ENCODE peak calls at places on chromosomes 2 and 18, in seven cellular contexts. W is fibroblast of mammary gland, E is choroid plexus epithelial cell, V is Peyer's patch, R is ascending aorta, A is Calu3, G is thoracic aorta. J is an unnamed sample.

GRCh38 chr2:157996799-157997198 is 104.9 kb upstream of the UPP2 start:
- DNase-seq in A (no peak), V (no peak), W (no peak), G (no peak), R (no peak), E (no peak), J (no peak)

GRCh38 chr2:210169871-210170441 is 1.3 kb downstream of the KANSL1L start:
- DNase-seq in V (no peak), W (peak), R (no peak), A (no peak), G (no peak), E (peak), J (peak)

GRCh38 chr2:8214221-8214620 is 467.6 kb upstream of the ID2 start:
- DNase-seq in E (no peak), W (peak), G (no peak), A (no peak), V (no peak), R (no peak), J (no peak)

GRCh38 chr2:39511219-39511785 is 74.2 kb upstream of the MAP4K3 start:
- DNase-seq in G (no peak), V (no peak), A (no peak), R (no peak), W (no peak), E (no peak), J (no peak)

GRCh38 chr2:915979-916378 is 34.7 kb upstream of the SNTG2 start:
- DNase-seq in A (no peak), G (no peak), R (no peak), V (no peak), E (no peak), W (no peak), J (no peak)

GRCh38 chr2:219452361-219453317 is 18.0 kb downstream of the SPEG start:
- DNase-seq in G (peak), V (no peak), A (peak), W (peak), R (peak), E (peak), J (peak)

GRCh38 chr2:152715854-152716428 is 1.3 kb downstream of the PRPF40A start:
- DNase-seq in V (no peak), E (peak), G (no peak), W (peak), A (peak), R (no peak), J (peak)

GRCh38 chr18:10038268-10038667 is 124.5 kb downstream of the VAPA start:
- DNase-seq in V (no peak), A (no peak), R (peak), E (no peak), W (no peak), G (no peak), J (no peak)

GRCh38 chr2:23789012-23789411 is 137.9 kb downstream of the ATAD2B start:
- DNase-seq in V (no peak), G (no peak), A (no peak), W (no peak), E (no peak), R (no peak), J (no peak)

GRCh38 chr2:226304308-226304707 is 495.3 kb downstream of the IRS1 start:
- DNase-seq in E (no peak), R (no peak), G (no peak), A (no peak), W (no peak), V (no peak), J (no peak)

GRCh38 chr2:210954508-210954907 is 398.1 kb downstream of the CPS1 start:
- DNase-seq in A (no peak), E (no peak), W (no peak), G (no peak), V (no peak), R (no peak), J (no peak)

GRCh38 chr18:73647391-73647790 is 500.2 kb downstream of the FBXO15 start:
- DNase-seq in E (no peak), V (no peak), W (peak), G (no peak), R (no peak), A (no peak), J (no peak)

GRCh38 chr2:135985018-135985825 is at the start of gene DARS1:
- DNase-seq in A (peak), R (peak), E (peak), W (peak), G (peak), V (peak), J (peak)

GRCh38 chr18:74901347-74902169 is 303.9 kb downstream of the ZNF407 start:
- DNase-seq in A (no peak), E (peak), G (no peak), W (no peak), V (no peak), R (no peak), J (no peak)

GRCh38 chr2:66574701-66575624 is 140.0 kb downstream of the MEIS1 start:
- DNase-seq in R (peak), A (peak), V (peak), W (peak), G (no peak), E (peak), J (peak)

GRCh38 chr2:36277146-36277808 is 78.3 kb upstream of the CRIM1 start:
- DNase-seq in A (peak), V (no peak), G (no peak), E (peak), R (no peak), W (peak), J (peak)

GRCh38 chr2:185222311-185222710 is 516.3 kb upstream of the FSIP2 start:
- DNase-seq in V (no peak), G (no peak), E (no peak), A (no peak), W (peak), R (no peak), J (no peak)

GRCh38 chr18:23133860-23134779 is 1.2 kb upstream of the CABLES1 start:
- DNase-seq in A (peak), V (peak), W (no peak), E (no peak), G (no peak), R (no peak), J (peak)

GRCh38 chr2:33032245-33032644 is 85.5 kb downstream of the LTBP1 start:
- DNase-seq in A (no peak), E (no peak), W (no peak), R (no peak), V (no peak), G (no peak), J (no peak)

GRCh38 chr18:58993260-58993659 is 128.6 kb downstream of the ZNF532 start:
- DNase-seq in W (peak), A (no peak), R (no peak), E (peak), V (no peak), G (no peak), J (peak)

GRCh38 chr2:43269706-43270105 is 43.3 kb upstream of the ZFP36L2 start:
- DNase-seq in W (peak), A (no peak), E (peak), V (peak), R (peak), G (peak), J (peak)

GRCh38 chr2:45311559-45311958 is 299.5 kb downstream of the SRBD1 start:
- DNase-seq in R (no peak), E (no peak), W (peak), V (no peak), G (no peak), A (no peak), J (no peak)

GRCh38 chr2:113877651-113878594 is 12.0 kb upstream of the ACTR3 start:
- DNase-seq in A (no peak), E (peak), W (peak), R (no peak), V (no peak), G (no peak), J (peak)

GRCh38 chr2:27238976-27239375 is 21.8 kb downstream of the CAD start:
- DNase-seq in A (no peak), R (no peak), W (no peak), E (no peak), G (no peak), V (no peak), J (no peak)

GRCh38 chr2:174593574-174594203 is 3.9 kb downstream of the WIPF1 start:
- DNase-seq in A (no peak), R (no peak), E (peak), V (peak), W (peak), G (no peak), J (peak)

GRCh38 chr2:165313448-165313847 is 74.2 kb downstream of the SCN2A start:
- DNase-seq in W (no peak), R (no peak), G (no peak), A (no peak), E (no peak), V (no peak), J (no peak)

GRCh38 chr18:9743200-9744016 is 35.3 kb downstream of the RAB31 start:
- DNase-seq in W (peak), E (peak), A (peak), G (peak), R (peak), V (no peak), J (peak)

GRCh38 chr2:134375935-134376334 is 122.1 kb downstream of the MGAT5 start:
- DNase-seq in E (peak), R (peak), G (no peak), W (peak), A (peak), V (no peak), J (peak)

GRCh38 chr2:234147335-234147861 is 96.9 kb downstream of the SPP2 start:
- DNase-seq in A (no peak), V (no peak), W (no peak), R (no peak), G (no peak), E (no peak), J (no peak)

GRCh38 chr2:61448229-61448628 is 22.7 kb downstream of the USP34 start:
- DNase-seq in W (no peak), V (no peak), A (no peak), E (no peak), R (no peak), G (no peak), J (no peak)

GRCh38 chr2:38537937-38538525 is 64.7 kb downstream of the HNRNPLL start:
- DNase-seq in W (no peak), A (no peak), G (no peak), E (peak), V (no peak), R (no peak), J (no peak)

GRCh38 chr2:38494394-38494793 is 108.3 kb downstream of the HNRNPLL start:
- DNase-seq in E (no peak), G (no peak), R (no peak), V (no peak), W (no peak), A (no peak), J (no peak)

GRCh38 chr2:31189141-31189540 is 28.2 kb downstream of the CAPN14 start:
- DNase-seq in V (no peak), E (no peak), G (no peak), R (no peak), A (no peak), W (no peak), J (no peak)

GRCh38 chr2:40371525-40372277 is 80.2 kb downstream of the SLC8A1 start:
- DNase-seq in A (no peak), W (peak), V (no peak), E (peak), R (peak), G (peak), J (peak)

GRCh38 chr2:36831185-36831584 is 134.7 kb downstream of the VIT start:
- DNase-seq in E (no peak), A (no peak), W (no peak), V (no peak), G (no peak), R (no peak), J (no peak)

GRCh38 chr2:195021704-195022513 is 635.1 kb upstream of the SLC39A10 start:
- DNase-seq in A (no peak), V (no peak), R (no peak), E (no peak), G (no peak), W (peak), J (no peak)

GRCh38 chr2:80689106-80689505 is 384.6 kb upstream of the LRRTM1 start:
- DNase-seq in R (no peak), W (no peak), E (no peak), A (no peak), V (no peak), G (no peak), J (no peak)

GRCh38 chr2:207458582-207458981 is 71.2 kb upstream of the CREB1 start:
- DNase-seq in E (no peak), G (no peak), V (no peak), R (no peak), W (no peak), A (no peak), J (no peak)
- TF ChIP-seq CTCF in E (no peak), G (no peak), V (no peak), R (no peak), W (no peak), A (no peak), J (peak)

GRCh38 chr18:48913723-48914122 is 37.0 kb downstream of the SMAD7 start:
- DNase-seq in R (peak), G (no peak), E (no peak), A (no peak), W (no peak), V (peak), J (peak)

GRCh38 chr18:48914581-48915251 is 36.0 kb downstream of the SMAD7 start:
- DNase-seq in G (no peak), V (peak), R (peak), W (no peak), A (no peak), E (no peak), J (no peak)

GRCh38 chr18:48915621-48916425 is 34.9 kb downstream of the SMAD7 start:
- DNase-seq in V (peak), W (no peak), E (no peak), G (no peak), A (no peak), R (peak), J (no peak)

GRCh38 chr18:48910972-48911545 is 39.7 kb downstream of the SMAD7 start:
- DNase-seq in W (no peak), R (no peak), V (peak), G (no peak), E (no peak), A (no peak), J (no peak)

GRCh38 chr18:48913201-48913600 is 37.6 kb downstream of the SMAD7 start:
- DNase-seq in E (no peak), W (no peak), V (peak), A (peak), R (peak), G (no peak), J (peak)
- TF ChIP-seq CTCF in E (no peak), W (no peak), V (peak), A (peak), R (no peak), G (no peak), J (no peak)

GRCh38 chr2:222479855-222480254 is 55.5 kb downstream of the SGPP2 start:
- DNase-seq in R (no peak), E (peak), V (no peak), A (no peak), G (no peak), W (no peak), J (no peak)

GRCh38 chr2:222485367-222486211 is 61.2 kb downstream of the SGPP2 start:
- DNase-seq in E (no peak), A (no peak), R (no peak), V (no peak), G (no peak), W (no peak), J (no peak)

GRCh38 chr2:222480497-222480896 is 56.2 kb downstream of the SGPP2 start:
- DNase-seq in A (no peak), R (no peak), E (peak), W (no peak), G (no peak), V (no peak), J (no peak)

GRCh38 chr2:222481941-222482340 is 57.6 kb downstream of the SGPP2 start:
- DNase-seq in G (no peak), V (no peak), R (no peak), W (no peak), E (no peak), A (no peak), J (no peak)

GRCh38 chr2:222483513-222484039 is 59.2 kb downstream of the SGPP2 start:
- DNase-seq in W (no peak), V (no peak), R (no peak), G (no peak), E (no peak), A (peak), J (peak)
- TF ChIP-seq CTCF in W (no peak), V (no peak), R (no peak), G (no peak), E (no peak), A (no peak), J (no peak)

DNA sequence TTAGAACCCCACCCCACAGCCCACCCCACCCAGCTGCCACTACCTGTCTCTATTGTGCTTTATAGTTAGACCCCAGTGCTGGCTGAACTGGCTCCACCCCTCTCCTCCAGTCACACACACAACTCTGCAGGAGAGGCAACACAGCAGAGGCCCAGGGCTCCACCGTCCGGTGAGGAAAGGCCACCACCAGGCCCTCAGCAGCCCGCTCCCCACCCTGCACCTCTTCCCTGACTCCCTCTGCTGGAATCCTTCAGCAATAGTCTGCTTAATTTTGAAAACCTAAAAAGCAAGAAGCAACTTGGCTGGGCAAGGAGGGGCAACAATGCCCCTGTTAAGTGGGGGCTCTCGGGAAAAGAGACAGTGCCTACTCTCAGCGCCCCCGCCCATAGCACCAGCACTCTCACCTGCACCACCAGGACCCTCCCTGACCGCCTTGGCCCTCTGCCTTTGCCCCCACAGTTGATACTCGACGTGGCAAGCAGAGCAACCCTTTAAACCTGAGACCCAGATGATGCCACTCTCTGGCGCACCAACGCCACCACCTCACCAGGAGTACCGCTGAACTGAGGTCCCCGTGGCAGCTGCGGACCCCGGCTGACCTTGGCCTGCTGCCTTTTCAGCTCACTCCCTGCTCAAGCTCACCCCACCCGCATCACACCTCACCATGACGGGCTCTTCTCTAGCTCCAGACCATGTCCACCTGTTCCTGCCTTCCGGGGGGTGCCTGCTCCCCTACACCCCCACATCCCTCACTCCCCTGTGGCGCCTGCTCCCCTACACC is 45.7 kb downstream of the NDUFA10 start:
- DNase-seq in G (no peak), W (peak), A (no peak), E (peak), R (no peak), V (no peak), J (no peak)
- TF ChIP-seq CTCF in G (no peak), W (peak), A (no peak), E (peak), R (peak), V (no peak), J (no peak)

DNA sequence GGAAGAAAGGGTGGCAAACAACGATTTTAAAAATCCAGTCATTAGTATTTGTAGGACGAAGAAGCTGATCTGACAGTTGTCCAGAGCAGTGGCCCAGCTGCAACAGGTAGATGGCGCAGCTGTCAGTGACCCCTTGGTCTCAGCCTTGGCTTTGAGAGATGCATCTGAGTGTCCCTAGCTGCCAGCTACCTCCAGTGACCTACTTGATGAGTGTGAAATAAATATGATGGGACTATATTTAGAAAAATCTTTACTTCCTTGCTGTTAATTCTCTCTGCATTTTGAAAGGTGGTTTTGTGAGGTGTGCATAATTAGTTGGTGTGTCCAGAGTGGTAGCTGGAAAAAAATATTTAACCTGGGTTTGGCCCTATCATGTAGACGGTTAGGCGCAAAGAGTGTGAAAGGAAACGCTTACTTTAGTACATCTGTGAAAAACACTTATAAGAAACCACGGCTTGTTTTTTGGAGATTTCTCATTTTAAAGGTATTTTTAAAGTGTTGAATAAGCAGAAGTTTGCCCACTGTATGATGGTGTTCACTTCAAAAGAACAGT is 962 bp downstream of the INPP1 start:
- DNase-seq in V (peak), A (peak), G (no peak), E (peak), R (no peak), W (peak), J (peak)
- TF ChIP-seq CTCF in V (no peak), A (peak), G (peak), E (peak), R (peak), W (peak), J (no peak)

GRCh38 chr2:11348209-11348749 is 3.8 kb upstream of the ROCK2 start:
- DNase-seq in W (no peak), V (no peak), A (no peak), E (no peak), R (no peak), G (no peak), J (peak)
- TF ChIP-seq CTCF in W (no peak), V (no peak), A (no peak), E (no peak), R (no peak), G (no peak), J (no peak)

DNA sequence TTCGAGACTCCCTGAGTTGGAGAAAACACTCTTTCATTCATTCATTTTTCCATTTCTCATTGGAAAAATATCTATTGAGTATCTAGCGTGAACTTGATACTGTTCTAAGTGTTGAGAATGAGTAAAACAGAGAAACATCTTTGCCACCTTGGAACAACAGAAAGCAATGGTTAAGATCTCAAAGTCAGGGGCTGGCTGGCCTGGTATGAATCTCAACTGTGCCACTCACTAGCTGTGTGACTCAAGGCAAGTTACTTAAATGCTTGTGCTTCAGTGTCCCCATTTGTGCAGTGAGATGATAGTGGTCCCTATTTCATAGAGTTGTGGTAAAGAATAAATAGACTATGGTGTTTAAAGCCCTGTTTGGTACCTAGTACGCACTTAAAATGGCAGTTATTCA is 415.2 kb downstream of the NBAS start:
- DNase-seq in V (no peak), R (no peak), G (no peak), A (no peak), E (no peak), W (no peak), J (no peak)
- TF ChIP-seq CTCF in V (no peak), R (no peak), G (no peak), A (no peak), E (no peak), W (no peak), J (no peak)

GRCh38 chr2:238120463-238121298 is 17.8 kb upstream of the KLHL30 start:
- DNase-seq in A (no peak), R (no peak), V (no peak), W (no peak), G (no peak), E (peak), J (no peak)
- TF ChIP-seq CTCF in A (no peak), R (peak), V (no peak), W (no peak), G (no peak), E (peak), J (no peak)